ENCODE peak calls at places on chromosomes 1 and 21, in seven cellular contexts. One of them, this sample, is unnamed.

GRCh38 chr1:100769323-100769722 is 49.8 kb downstream of the VCAM1 start:
- DNase-seq in renal cortical epithelial cell: no peak
- DNase-seq in OCI-LY7: no peak
- DNase-seq in nephron progenitor cell: no peak
- DNase-seq in HFF-Myc: no peak
- DNase-seq in skeletal muscle cell: no peak
- DNase-seq in RPMI8226: no peak
- DNase-seq in this sample: no peak

GRCh38 chr1:172717722-172718455 is 59.0 kb downstream of the FASLG start:
- DNase-seq in renal cortical epithelial cell: peak
- DNase-seq in OCI-LY7: no peak
- DNase-seq in nephron progenitor cell: no peak
- DNase-seq in HFF-Myc: no peak
- DNase-seq in skeletal muscle cell: no peak
- DNase-seq in RPMI8226: no peak
- DNase-seq in this sample: no peak

GRCh38 chr1:153945795-153946621 is 510 bp downstream of the DENND4B start:
- DNase-seq in renal cortical epithelial cell: peak
- DNase-seq in OCI-LY7: peak
- DNase-seq in nephron progenitor cell: peak
- DNase-seq in HFF-Myc: no peak
- DNase-seq in skeletal muscle cell: no peak
- DNase-seq in RPMI8226: peak
- DNase-seq in this sample: no peak

GRCh38 chr1:101474039-101474665 is 237.3 kb downstream of the S1PR1 start:
- DNase-seq in renal cortical epithelial cell: peak
- DNase-seq in OCI-LY7: peak
- DNase-seq in nephron progenitor cell: no peak
- DNase-seq in HFF-Myc: peak
- DNase-seq in skeletal muscle cell: no peak
- DNase-seq in RPMI8226: peak
- DNase-seq in this sample: peak

GRCh38 chr1:36653850-36654249 is 171.1 kb upstream of the CSF3R start:
- DNase-seq in renal cortical epithelial cell: peak
- DNase-seq in OCI-LY7: no peak
- DNase-seq in nephron progenitor cell: no peak
- DNase-seq in HFF-Myc: no peak
- DNase-seq in skeletal muscle cell: no peak
- DNase-seq in RPMI8226: peak
- DNase-seq in this sample: no peak

GRCh38 chr1:41876533-41877445 is 41.9 kb downstream of the HIVEP3 start:
- DNase-seq in renal cortical epithelial cell: no peak
- DNase-seq in OCI-LY7: no peak
- DNase-seq in nephron progenitor cell: no peak
- DNase-seq in HFF-Myc: no peak
- DNase-seq in skeletal muscle cell: no peak
- DNase-seq in RPMI8226: no peak
- DNase-seq in this sample: no peak

GRCh38 chr1:248243204-248243603 is 12.0 kb downstream of the OR2M4 start:
- DNase-seq in renal cortical epithelial cell: peak
- DNase-seq in OCI-LY7: peak
- DNase-seq in nephron progenitor cell: peak
- DNase-seq in HFF-Myc: peak
- DNase-seq in skeletal muscle cell: no peak
- DNase-seq in RPMI8226: peak
- DNase-seq in this sample: peak

GRCh38 chr1:163315773-163316374 is 5.9 kb upstream of the NUF2 start:
- DNase-seq in renal cortical epithelial cell: peak
- DNase-seq in OCI-LY7: peak
- DNase-seq in nephron progenitor cell: peak
- DNase-seq in HFF-Myc: no peak
- DNase-seq in skeletal muscle cell: no peak
- DNase-seq in RPMI8226: peak
- DNase-seq in this sample: peak

GRCh38 chr1:24062221-24062620 is 49.7 kb downstream of the MYOM3 start:
- DNase-seq in renal cortical epithelial cell: no peak
- DNase-seq in OCI-LY7: no peak
- DNase-seq in nephron progenitor cell: no peak
- DNase-seq in HFF-Myc: no peak
- DNase-seq in skeletal muscle cell: no peak
- DNase-seq in RPMI8226: no peak
- DNase-seq in this sample: no peak

GRCh38 chr1:225692517-225692879 is 39.6 kb upstream of the ENAH start:
- DNase-seq in renal cortical epithelial cell: no peak
- DNase-seq in OCI-LY7: no peak
- DNase-seq in nephron progenitor cell: no peak
- DNase-seq in HFF-Myc: no peak
- DNase-seq in skeletal muscle cell: no peak
- DNase-seq in RPMI8226: no peak
- DNase-seq in this sample: no peak

GRCh38 chr1:156676820-156677615 is at the start of gene NES:
- DNase-seq in renal cortical epithelial cell: no peak
- DNase-seq in OCI-LY7: no peak
- DNase-seq in nephron progenitor cell: peak
- DNase-seq in HFF-Myc: no peak
- DNase-seq in skeletal muscle cell: no peak
- DNase-seq in RPMI8226: peak
- DNase-seq in this sample: peak

GRCh38 chr1:171433451-171433850 is 51.9 kb upstream of the PRRC2C start:
- DNase-seq in renal cortical epithelial cell: peak
- DNase-seq in OCI-LY7: no peak
- DNase-seq in nephron progenitor cell: no peak
- DNase-seq in HFF-Myc: no peak
- DNase-seq in skeletal muscle cell: peak
- DNase-seq in RPMI8226: no peak
- DNase-seq in this sample: no peak

GRCh38 chr1:230368871-230369270 is 57.3 kb downstream of the PGBD5 start:
- DNase-seq in renal cortical epithelial cell: no peak
- DNase-seq in OCI-LY7: no peak
- DNase-seq in nephron progenitor cell: no peak
- DNase-seq in HFF-Myc: no peak
- DNase-seq in skeletal muscle cell: no peak
- DNase-seq in RPMI8226: peak
- DNase-seq in this sample: no peak

GRCh38 chr1:81142099-81142776 is 658.5 kb upstream of the ADGRL2 start:
- DNase-seq in renal cortical epithelial cell: peak
- DNase-seq in OCI-LY7: no peak
- DNase-seq in nephron progenitor cell: no peak
- DNase-seq in HFF-Myc: peak
- DNase-seq in skeletal muscle cell: peak
- DNase-seq in RPMI8226: no peak
- DNase-seq in this sample: no peak

GRCh38 chr1:27348861-27349783 is 7.3 kb downstream of the SYTL1 start:
- DNase-seq in renal cortical epithelial cell: no peak
- DNase-seq in OCI-LY7: no peak
- DNase-seq in nephron progenitor cell: peak
- DNase-seq in HFF-Myc: no peak
- DNase-seq in skeletal muscle cell: no peak
- DNase-seq in RPMI8226: peak
- DNase-seq in this sample: peak

GRCh38 chr1:190708418-190709057 is 230.9 kb upstream of the BRINP3 start:
- DNase-seq in renal cortical epithelial cell: no peak
- DNase-seq in OCI-LY7: no peak
- DNase-seq in nephron progenitor cell: no peak
- DNase-seq in HFF-Myc: no peak
- DNase-seq in skeletal muscle cell: no peak
- DNase-seq in RPMI8226: no peak
- DNase-seq in this sample: no peak

GRCh38 chr1:29462096-29462495 is 225.8 kb downstream of the PTPRU start:
- DNase-seq in renal cortical epithelial cell: no peak
- DNase-seq in OCI-LY7: no peak
- DNase-seq in nephron progenitor cell: no peak
- DNase-seq in HFF-Myc: no peak
- DNase-seq in skeletal muscle cell: no peak
- DNase-seq in RPMI8226: no peak
- DNase-seq in this sample: no peak

GRCh38 chr1:206674745-206675175 is 9.9 kb upstream of the MAPKAPK2 start:
- DNase-seq in renal cortical epithelial cell: peak
- DNase-seq in OCI-LY7: no peak
- DNase-seq in nephron progenitor cell: no peak
- DNase-seq in HFF-Myc: peak
- DNase-seq in skeletal muscle cell: peak
- DNase-seq in RPMI8226: no peak
- DNase-seq in this sample: no peak

GRCh38 chr1:67700220-67700619 is 15.2 kb downstream of the GADD45A start:
- DNase-seq in renal cortical epithelial cell: no peak
- DNase-seq in OCI-LY7: no peak
- DNase-seq in nephron progenitor cell: no peak
- DNase-seq in HFF-Myc: no peak
- DNase-seq in skeletal muscle cell: no peak
- DNase-seq in RPMI8226: no peak
- DNase-seq in this sample: no peak

GRCh38 chr21:41745971-41746743 is 20.7 kb downstream of the RIPK4 start:
- DNase-seq in renal cortical epithelial cell: no peak
- DNase-seq in OCI-LY7: peak
- DNase-seq in nephron progenitor cell: no peak
- DNase-seq in HFF-Myc: no peak
- DNase-seq in skeletal muscle cell: no peak
- DNase-seq in RPMI8226: no peak
- DNase-seq in this sample: no peak

GRCh38 chr1:45923343-45923742 is 119.9 kb downstream of the MAST2 start:
- DNase-seq in renal cortical epithelial cell: no peak
- DNase-seq in OCI-LY7: no peak
- DNase-seq in nephron progenitor cell: no peak
- DNase-seq in HFF-Myc: no peak
- DNase-seq in skeletal muscle cell: no peak
- DNase-seq in RPMI8226: no peak
- DNase-seq in this sample: no peak

GRCh38 chr1:20112279-20113000 is 6.9 kb downstream of the PLA2G2D start:
- DNase-seq in renal cortical epithelial cell: peak
- DNase-seq in OCI-LY7: no peak
- DNase-seq in nephron progenitor cell: no peak
- DNase-seq in HFF-Myc: no peak
- DNase-seq in skeletal muscle cell: no peak
- DNase-seq in RPMI8226: peak
- DNase-seq in this sample: no peak

GRCh38 chr21:20639026-20639425 is 359.2 kb upstream of the NCAM2 start:
- DNase-seq in renal cortical epithelial cell: no peak
- DNase-seq in OCI-LY7: no peak
- DNase-seq in nephron progenitor cell: no peak
- DNase-seq in HFF-Myc: no peak
- DNase-seq in skeletal muscle cell: peak
- DNase-seq in RPMI8226: no peak
- DNase-seq in this sample: no peak

GRCh38 chr1:205047764-205048231 is 4.8 kb downstream of the CNTN2 start:
- DNase-seq in renal cortical epithelial cell: no peak
- DNase-seq in OCI-LY7: no peak
- DNase-seq in nephron progenitor cell: no peak
- DNase-seq in HFF-Myc: no peak
- DNase-seq in skeletal muscle cell: no peak
- DNase-seq in RPMI8226: no peak
- DNase-seq in this sample: no peak

GRCh38 chr1:96473791-96474452 is 247.7 kb upstream of the PTBP2 start:
- DNase-seq in renal cortical epithelial cell: peak
- DNase-seq in OCI-LY7: no peak
- DNase-seq in nephron progenitor cell: no peak
- DNase-seq in HFF-Myc: peak
- DNase-seq in skeletal muscle cell: peak
- DNase-seq in RPMI8226: no peak
- DNase-seq in this sample: no peak

GRCh38 chr21:46118305-46118870 is 20.5 kb downstream of the COL6A2 start:
- DNase-seq in renal cortical epithelial cell: no peak
- DNase-seq in OCI-LY7: no peak
- DNase-seq in nephron progenitor cell: peak
- DNase-seq in HFF-Myc: no peak
- DNase-seq in skeletal muscle cell: no peak
- DNase-seq in RPMI8226: no peak
- DNase-seq in this sample: no peak

GRCh38 chr1:178093958-178094751 is at the start of gene RASAL2:
- DNase-seq in renal cortical epithelial cell: no peak
- DNase-seq in OCI-LY7: no peak
- DNase-seq in nephron progenitor cell: peak
- DNase-seq in HFF-Myc: no peak
- DNase-seq in skeletal muscle cell: no peak
- DNase-seq in RPMI8226: peak
- DNase-seq in this sample: peak

GRCh38 chr1:119885903-119886783 is 10.2 kb downstream of the ADAM30 start:
- DNase-seq in renal cortical epithelial cell: peak
- DNase-seq in OCI-LY7: peak
- DNase-seq in nephron progenitor cell: peak
- DNase-seq in HFF-Myc: no peak
- DNase-seq in skeletal muscle cell: no peak
- DNase-seq in RPMI8226: peak
- DNase-seq in this sample: peak

GRCh38 chr1:209156991-209157390 is 426.5 kb upstream of the CAMK1G start:
- DNase-seq in renal cortical epithelial cell: no peak
- DNase-seq in OCI-LY7: no peak
- DNase-seq in nephron progenitor cell: no peak
- DNase-seq in HFF-Myc: no peak
- DNase-seq in skeletal muscle cell: no peak
- DNase-seq in RPMI8226: no peak
- DNase-seq in this sample: no peak

GRCh38 chr1:161473363-161473762 is 31.9 kb upstream of the FCGR2A start:
- DNase-seq in renal cortical epithelial cell: no peak
- DNase-seq in OCI-LY7: peak
- DNase-seq in nephron progenitor cell: peak
- DNase-seq in HFF-Myc: no peak
- DNase-seq in skeletal muscle cell: no peak
- DNase-seq in RPMI8226: peak
- DNase-seq in this sample: no peak

GRCh38 chr21:21200939-21201610 is 202.9 kb downstream of the NCAM2 start:
- DNase-seq in renal cortical epithelial cell: no peak
- DNase-seq in OCI-LY7: no peak
- DNase-seq in nephron progenitor cell: no peak
- DNase-seq in HFF-Myc: no peak
- DNase-seq in skeletal muscle cell: no peak
- DNase-seq in RPMI8226: no peak
- DNase-seq in this sample: no peak

GRCh38 chr1:204344665-204345064 is 15.1 kb downstream of the PLEKHA6 start:
- DNase-seq in renal cortical epithelial cell: no peak
- DNase-seq in OCI-LY7: no peak
- DNase-seq in nephron progenitor cell: no peak
- DNase-seq in HFF-Myc: no peak
- DNase-seq in skeletal muscle cell: no peak
- DNase-seq in RPMI8226: no peak
- DNase-seq in this sample: no peak

GRCh38 chr21:34204481-34205439 is 131.4 kb downstream of the MRPS6 start:
- DNase-seq in renal cortical epithelial cell: no peak
- DNase-seq in OCI-LY7: no peak
- DNase-seq in nephron progenitor cell: peak
- DNase-seq in HFF-Myc: no peak
- DNase-seq in skeletal muscle cell: no peak
- DNase-seq in RPMI8226: peak
- DNase-seq in this sample: peak

GRCh38 chr1:66533804-66534745 is at the start of gene SGIP1:
- DNase-seq in renal cortical epithelial cell: peak
- DNase-seq in OCI-LY7: no peak
- DNase-seq in nephron progenitor cell: peak
- DNase-seq in HFF-Myc: no peak
- DNase-seq in skeletal muscle cell: peak
- DNase-seq in RPMI8226: no peak
- DNase-seq in this sample: peak